ENCODE peak calls at places on chromosomes 6 and 20, in nine cellular contexts. Y is GM12865, V is ovary, T is DND-41, B is uterus, X is NB4, J is lower leg skin, I is stomach, C is keratinocyte. K is an unnamed sample.

GRCh38 chr6:143969077-143969476 is 39.0 kb downstream of the PLAGL1 start:
- DNase-seq in X (no peak), V (no peak), I (no peak), C (no peak), T (peak), Y (no peak), J (no peak), B (no peak), K (no peak)

GRCh38 chr6:36820700-36821580 is 18.3 kb downstream of the CPNE5 start:
- DNase-seq in B (no peak), V (no peak), J (no peak), I (no peak), X (peak), T (no peak), Y (no peak), C (peak), K (peak)

GRCh38 chr20:10568032-10568431 is 105.8 kb downstream of the JAG1 start:
- DNase-seq in T (no peak), C (no peak), B (no peak), Y (no peak), X (no peak), V (no peak), I (no peak), J (no peak), K (no peak)

GRCh38 chr6:31070711-31071197 is 41.6 kb downstream of the C6orf15 start:
- DNase-seq in X (peak), C (no peak), J (no peak), I (peak), B (peak), T (peak), Y (peak), V (peak), K (peak)

GRCh38 chr20:38735172-38735571 is 10.9 kb downstream of the SLC32A1 start:
- DNase-seq in V (no peak), C (no peak), J (peak), X (no peak), I (no peak), B (no peak), T (no peak), Y (no peak), K (no peak)

GRCh38 chr20:46820682-46821081 is 74.0 kb upstream of the EYA2 start:
- DNase-seq in V (no peak), C (no peak), B (no peak), Y (no peak), T (no peak), X (no peak), J (peak), I (peak), K (peak)

GRCh38 chr6:119077643-119078448 is 618 bp downstream of the FAM184A start:
- DNase-seq in C (no peak), V (peak), Y (peak), I (peak), B (peak), J (peak), X (no peak), T (no peak), K (peak)

GRCh38 chr6:105794263-105794662 is 291.9 kb upstream of the PRDM1 start:
- DNase-seq in X (peak), C (no peak), I (peak), B (no peak), Y (no peak), T (no peak), J (peak), V (peak), K (peak)

GRCh38 chr6:145529582-145529981 is 205.7 kb downstream of the EPM2A start:
- DNase-seq in J (no peak), T (no peak), I (peak), V (no peak), C (no peak), B (no peak), Y (no peak), X (no peak), K (no peak)

GRCh38 chr20:58565461-58566175 is 50.4 kb upstream of the APCDD1L start:
- DNase-seq in X (no peak), I (no peak), V (peak), C (no peak), T (no peak), J (no peak), B (no peak), Y (no peak), K (no peak)

GRCh38 chr6:85449818-85450577 is at the start of gene NT5E:
- DNase-seq in I (peak), T (no peak), Y (peak), X (no peak), J (peak), V (peak), C (no peak), B (peak), K (peak)

GRCh38 chr6:125779924-125780539 is 10.7 kb upstream of the NCOA7 start:
- DNase-seq in V (peak), J (peak), T (peak), I (peak), B (peak), C (peak), X (peak), Y (peak), K (peak)
- TF ChIP-seq CTCF in V (peak), J (no peak), T (peak), I (no peak), B (no peak), C (peak), X (no peak), Y (no peak), K (peak)

DNA sequence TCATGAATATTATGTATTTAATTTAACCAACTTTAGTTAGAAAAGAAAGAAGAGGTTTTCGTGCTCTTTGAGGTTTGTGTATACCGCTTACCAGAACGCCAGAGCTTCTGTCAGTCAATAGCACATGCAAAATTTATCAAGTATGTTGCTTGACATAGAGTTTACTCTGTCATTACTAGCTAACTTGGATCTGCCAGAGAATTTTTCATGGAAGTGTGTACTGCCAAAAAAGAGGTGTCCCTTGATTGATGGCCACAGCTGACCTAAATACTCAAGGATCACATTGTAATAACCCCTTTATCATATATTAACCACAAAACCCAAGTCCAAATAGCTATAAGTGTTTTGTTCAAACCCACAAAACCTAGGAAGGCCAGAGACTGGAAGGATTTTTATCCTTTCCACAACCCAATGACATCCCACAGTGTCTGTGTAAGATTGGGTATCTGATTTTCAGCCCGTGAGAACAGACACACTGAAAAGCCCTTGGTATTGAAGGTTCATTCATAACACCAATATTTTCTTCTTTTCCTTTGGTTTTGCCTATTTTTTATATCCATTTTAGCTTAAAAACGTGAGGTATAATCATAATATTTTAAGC is 194.0 kb upstream of the EYA4 start:
- DNase-seq in T (no peak), C (no peak), V (no peak), B (no peak), X (no peak), I (no peak), J (no peak), Y (no peak), K (no peak)
- H3K4me3 ChIP-seq in T (no peak), C (no peak), V (no peak), B (no peak), X (no peak), I (no peak), J (no peak), Y (no peak), K (no peak)

GRCh38 chr6:71038966-71039365 is 82.1 kb upstream of the B3GAT2 start:
- DNase-seq in C (no peak), V (no peak), J (no peak), B (no peak), T (no peak), I (no peak), X (no peak), Y (no peak), K (no peak)
- TF ChIP-seq CTCF in C (no peak), V (no peak), J (no peak), B (no peak), T (no peak), I (no peak), X (no peak), Y (no peak), K (no peak)

GRCh38 chr6:158452191-158452590 is 107.7 kb upstream of the TMEM181 start:
- DNase-seq in T (no peak), B (no peak), Y (no peak), V (no peak), X (no peak), I (no peak), C (peak), J (no peak), K (no peak)

GRCh38 chr6:158445426-158446085 is 114.3 kb upstream of the TMEM181 start:
- DNase-seq in C (no peak), B (no peak), Y (no peak), I (no peak), X (no peak), V (no peak), J (no peak), T (peak), K (peak)

GRCh38 chr6:158448856-158449255 is 111.0 kb upstream of the TMEM181 start:
- DNase-seq in I (no peak), V (no peak), C (no peak), J (no peak), T (no peak), B (no peak), X (no peak), Y (no peak), K (no peak)
- H3K4me3 ChIP-seq in I (no peak), V (no peak), C (no peak), J (no peak), T (no peak), B (no peak), X (no peak), Y (no peak), K (no peak)

GRCh38 chr6:2354138-2354491 is 108.7 kb upstream of the GMDS start:
- DNase-seq in V (no peak), C (no peak), X (no peak), J (no peak), I (no peak), T (no peak), B (no peak), Y (no peak), K (no peak)
- TF ChIP-seq CTCF in V (peak), C (no peak), X (no peak), J (no peak), I (no peak), T (no peak), B (no peak), Y (no peak), K (no peak)

GRCh38 chr6:322940-323729 is 30.8 kb downstream of the DUSP22 start:
- DNase-seq in B (no peak), Y (peak), V (no peak), X (no peak), I (no peak), T (no peak), C (no peak), J (no peak), K (no peak)
- H3K4me3 ChIP-seq in B (no peak), Y (peak), V (no peak), X (no peak), I (no peak), T (no peak), C (no peak), J (no peak), K (no peak)

DNA sequence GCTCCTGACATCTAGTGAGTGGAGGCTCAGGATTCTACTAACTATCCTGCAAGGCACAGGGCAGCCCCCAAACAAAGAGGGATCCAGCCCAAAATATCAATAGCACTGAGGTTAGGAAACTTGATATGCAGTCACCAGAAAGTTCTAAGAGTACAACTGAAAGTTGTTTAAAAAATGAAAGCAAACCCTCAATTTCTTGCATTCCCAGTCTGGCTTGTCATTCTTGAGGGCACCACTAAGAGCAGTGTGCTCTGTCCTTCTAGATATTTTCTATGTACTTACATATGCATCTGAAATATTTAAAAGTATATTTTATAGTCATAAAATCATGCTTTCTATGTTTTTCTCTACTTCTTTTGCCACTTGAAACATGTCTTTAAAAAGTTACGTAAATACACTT is 35.9 kb downstream of the CST8 start:
- DNase-seq in J (no peak), Y (peak), V (no peak), X (no peak), C (no peak), T (no peak), I (no peak), B (no peak), K (no peak)
- TF ChIP-seq CTCF in J (no peak), Y (no peak), V (no peak), X (no peak), C (no peak), T (no peak), I (no peak), B (no peak), K (no peak)

GRCh38 chr20:20075032-20075431 is 22.7 kb downstream of the CFAP61 start:
- DNase-seq in Y (no peak), V (no peak), I (no peak), T (no peak), X (no peak), B (no peak), J (no peak), C (no peak), K (no peak)

GRCh38 chr20:20076297-20077065 is 24.1 kb downstream of the CFAP61 start:
- DNase-seq in I (no peak), Y (no peak), X (peak), B (no peak), T (peak), J (peak), V (no peak), C (no peak), K (peak)

GRCh38 chr20:20073851-20074252 is 21.5 kb downstream of the CFAP61 start:
- DNase-seq in B (no peak), V (no peak), T (no peak), I (no peak), Y (no peak), X (no peak), J (no peak), C (no peak), K (no peak)

GRCh38 chr20:20065366-20065765 is 13.0 kb downstream of the CFAP61 start:
- DNase-seq in B (no peak), J (no peak), T (no peak), C (no peak), X (no peak), I (no peak), Y (no peak), V (no peak), K (no peak)

GRCh38 chr20:20070871-20071726 is 18.8 kb downstream of the CFAP61 start:
- DNase-seq in B (no peak), I (no peak), X (no peak), V (no peak), J (no peak), Y (no peak), C (no peak), T (no peak), K (no peak)
- H3K4me3 ChIP-seq in B (no peak), I (no peak), X (no peak), V (no peak), J (no peak), Y (no peak), C (no peak), T (no peak), K (no peak)